ENCODE peak calls at places on chromosome 7, in nine cellular contexts. E, W, Y, H, T, V, Q, S and G are unnamed samples.
A peak's percentile ranks its signal among the peaks of the same experiment; 100 is the strongest.

GRCh38 chr7:142859829-142860228 is 5.0 kb downstream of the EPHB6 start:
- DNase-seq in E (no peak), W (peak; percentile 66), Y (no peak), H (peak; percentile 43), T (no peak), V (peak; percentile 2), Q (no peak), S (no peak), G (no peak)

GRCh38 chr7:11714676-11715075 is 117.3 kb downstream of the THSD7A start:
- DNase-seq in E (no peak), W (peak; percentile 29), Y (no peak), H (no peak), T (no peak), V (no peak), Q (no peak), S (no peak), G (no peak)

GRCh38 chr7:44769381-44770209 is 20.9 kb downstream of the ZMIZ2 start:
- DNase-seq in E (no peak), W (peak; percentile 53), Y (no peak), H (peak; percentile 41), T (no peak), V (peak; percentile 47), Q (no peak), S (no peak), G (no peak)

GRCh38 chr7:2607913-2608899 is 23.6 kb upstream of the TTYH3 start:
- DNase-seq in E (no peak), W (no peak), Y (no peak), H (no peak), T (no peak), V (no peak), Q (no peak), S (no peak), G (no peak)

GRCh38 chr7:144834516-144835165 is 1.2 kb downstream of the TPK1 start:
- DNase-seq in E (no peak), W (peak; percentile 43), Y (no peak), H (no peak), T (no peak), V (no peak), Q (no peak), S (no peak), G (peak; percentile 24)

GRCh38 chr7:123417580-123417979 is 116.8 kb downstream of the IQUB start:
- DNase-seq in E (no peak), W (no peak), Y (no peak), H (no peak), T (no peak), V (no peak), Q (no peak), S (no peak), G (no peak)

GRCh38 chr7:92639956-92640355 is 49.8 kb upstream of the FAM133B start:
- DNase-seq in E (no peak), W (no peak), Y (no peak), H (no peak), T (no peak), V (no peak), Q (no peak), S (no peak), G (no peak)

GRCh38 chr7:24965831-24966708 is 13.9 kb downstream of the OSBPL3 start:
- DNase-seq in E (no peak), W (no peak), Y (no peak), H (peak; percentile 76), T (no peak), V (peak; percentile 15), Q (no peak), S (no peak), G (no peak)

GRCh38 chr7:72336887-72337821 is 75.0 kb downstream of the CALN1 start:
- DNase-seq in E (no peak), W (no peak), Y (peak; percentile 13), H (no peak), T (no peak), V (no peak), Q (peak; percentile 64), S (no peak), G (no peak)

GRCh38 chr7:151248191-151249033 is at the start of gene SMARCD3:
- DNase-seq in E (peak; percentile 82), W (peak; percentile 64), Y (peak; percentile 98), H (peak; percentile 16), T (no peak), V (peak; percentile 50), Q (no peak), S (no peak), G (peak; percentile 85)

GRCh38 chr7:141664450-141664849 is 37.5 kb downstream of the DENND11 start:
- DNase-seq in E (peak; percentile 12), W (no peak), Y (no peak), H (no peak), T (no peak), V (no peak), Q (no peak), S (no peak), G (no peak)

GRCh38 chr7:122965306-122965705 is 30.2 kb downstream of the TAS2R16 start:
- DNase-seq in E (no peak), W (no peak), Y (no peak), H (no peak), T (no peak), V (no peak), Q (no peak), S (no peak), G (no peak)

GRCh38 chr7:40604601-40605438 is 470.0 kb downstream of the SUGCT start:
- DNase-seq in E (peak; percentile 76), W (peak; percentile 76), Y (peak; percentile 87), H (no peak), T (no peak), V (peak; percentile 52), Q (no peak), S (no peak), G (peak; percentile 55)

GRCh38 chr7:2503056-2503941 is 16.3 kb upstream of the LFNG start:
- DNase-seq in E (no peak), W (no peak), Y (no peak), H (no peak), T (no peak), V (no peak), Q (no peak), S (no peak), G (peak; percentile 47)

GRCh38 chr7:93461350-93461749 is 113.2 kb downstream of the CALCR start:
- DNase-seq in E (no peak), W (no peak), Y (no peak), H (no peak), T (no peak), V (no peak), Q (no peak), S (no peak), G (peak; percentile 27)

GRCh38 chr7:5425507-5426225 is 2.0 kb upstream of the TNRC18 start:
- DNase-seq in E (peak; percentile 87), W (peak; percentile 92), Y (peak; percentile 90), H (peak; percentile 77), T (no peak), V (peak; percentile 89), Q (no peak), S (peak; percentile 29), G (peak; percentile 94)

GRCh38 chr7:30082686-30083085 is 52.1 kb upstream of the MTURN start:
- DNase-seq in E (no peak), W (no peak), Y (no peak), H (no peak), T (no peak), V (no peak), Q (no peak), S (no peak), G (no peak)

GRCh38 chr7:94701555-94701973 is 45.6 kb upstream of the SGCE start:
- DNase-seq in E (no peak), W (peak; percentile 91), Y (no peak), H (peak; percentile 73), T (peak; percentile 12), V (peak; percentile 52), Q (no peak), S (no peak), G (peak; percentile 80)

DNA sequence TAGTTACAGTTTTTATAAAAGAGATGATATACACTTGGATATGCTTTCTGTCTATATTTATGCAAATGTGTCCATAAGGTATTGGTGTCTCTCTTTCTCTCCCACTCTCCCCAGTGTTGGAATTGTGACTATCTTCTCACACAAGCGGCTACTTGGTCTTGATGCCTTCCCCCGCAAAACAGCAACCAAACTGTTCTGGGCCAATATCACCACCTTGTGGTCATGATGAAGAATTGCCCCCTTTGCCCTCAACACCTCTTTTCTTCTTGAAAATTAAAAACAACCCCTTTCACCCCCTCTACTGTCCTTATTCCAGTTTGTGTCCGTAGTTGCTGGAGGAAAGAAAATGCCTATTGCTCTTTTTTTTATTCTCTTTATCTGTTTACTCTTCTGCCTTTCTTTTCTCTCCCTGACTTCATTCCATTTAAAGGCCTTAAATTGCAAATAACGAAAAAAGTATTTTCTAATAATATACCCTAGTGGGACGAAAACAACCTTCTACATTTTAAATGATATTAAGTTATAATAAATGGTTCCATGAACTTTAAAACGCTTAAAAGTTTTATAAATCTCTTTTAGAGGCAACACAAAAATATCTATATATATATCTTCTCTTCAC is 65.0 kb downstream of the IKZF1 start:
- DNase-seq in E (no peak), W (peak; percentile 10), Y (peak; percentile 43), H (peak; percentile 3), T (no peak), V (no peak), Q (no peak), S (no peak), G (peak; percentile 79)
- TF ChIP-seq CTCF in E (no peak), W (peak; percentile 33), Y (peak; percentile 39), H (peak; percentile 61), T (peak; percentile 39), V (peak; percentile 15), Q (no peak), S (peak; percentile 50), G (peak; percentile 71)

DNA sequence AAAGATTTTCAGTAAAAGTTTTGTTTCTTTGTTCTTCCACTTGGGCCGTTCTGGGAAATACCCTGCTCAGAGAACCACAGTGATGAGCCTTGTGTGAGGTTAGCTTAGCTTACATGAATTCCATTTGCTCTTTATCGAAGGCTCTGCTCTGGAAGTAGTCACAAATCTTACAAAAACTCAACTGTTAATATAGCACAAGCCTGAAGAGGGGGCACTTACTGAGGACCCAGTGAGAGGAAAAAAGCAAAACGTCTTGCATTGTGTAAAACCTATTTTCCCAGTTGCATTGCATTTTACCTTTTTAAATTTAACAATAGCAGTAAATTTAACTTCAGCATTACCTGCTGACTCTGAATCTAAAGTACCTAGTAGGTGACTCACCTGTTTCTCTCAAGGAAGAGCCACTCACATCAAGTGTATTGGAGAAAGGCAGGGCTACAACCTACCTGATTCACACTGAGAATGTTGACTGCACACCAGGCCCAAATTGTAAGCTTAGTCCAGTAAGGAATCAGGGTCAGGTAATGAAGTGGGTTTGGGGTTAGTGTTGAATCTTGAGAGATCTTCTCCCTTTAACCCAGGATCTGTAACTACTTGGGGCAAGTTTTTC is 42.3 kb downstream of the PPP1R17 start:
- DNase-seq in E (no peak), W (no peak), Y (no peak), H (peak; percentile 57), T (no peak), V (no peak), Q (no peak), S (no peak), G (peak; percentile 14)
- TF ChIP-seq CTCF in E (no peak), W (no peak), Y (no peak), H (peak; percentile 3), T (no peak), V (no peak), Q (no peak), S (no peak), G (peak; percentile 47)

GRCh38 chr7:130063036-130063435 is 7.3 kb upstream of the KLHDC10 start:
- DNase-seq in E (no peak), W (peak; percentile 59), Y (peak; percentile 63), H (no peak), T (peak; percentile 21), V (peak; percentile 31), Q (no peak), S (peak; percentile 48), G (peak; percentile 78)
- TF ChIP-seq CTCF in E (peak; percentile 45), W (peak; percentile 83), Y (peak; percentile 91), H (peak; percentile 77), T (peak; percentile 87), V (peak; percentile 66), Q (peak; percentile 45), S (peak; percentile 47), G (peak; percentile 91)

GRCh38 chr7:85488406-85488805 is 301.6 kb upstream of the SEMA3D start:
- DNase-seq in E (no peak), W (no peak), Y (no peak), H (no peak), T (no peak), V (no peak), Q (no peak), S (no peak), G (no peak)
- TF ChIP-seq CTCF in E (no peak), W (no peak), Y (no peak), H (no peak), T (no peak), V (no peak), Q (no peak), S (no peak), G (no peak)